ENCODE peak calls at places on chromosomes 16 and 17, in four cellular contexts. C is SK-N-SH, Q is endothelial cell of umbilical vein, K is stomach. R is an unnamed sample.

GRCh38 chr17:62807812-62808575 is at the start of gene MARCHF10:
- DNase-seq in Q (no peak), C (peak), K (peak), R (no peak)

GRCh38 chr16:10098991-10099390 is 83.2 kb downstream of the GRIN2A start:
- DNase-seq in C (no peak), K (no peak), Q (no peak), R (no peak)

GRCh38 chr17:57379237-57380054 is 123.1 kb downstream of the MSI2 start:
- DNase-seq in Q (peak), C (peak), K (no peak), R (no peak)

GRCh38 chr16:12403746-12404658 is 399.7 kb downstream of the CPPED1 start:
- DNase-seq in Q (peak), C (no peak), K (no peak), R (no peak)

GRCh38 chr17:2808367-2809335 is 12.4 kb downstream of the RAP1GAP2 start:
- DNase-seq in Q (no peak), C (no peak), K (no peak), R (no peak)

GRCh38 chr17:7426896-7427488 is 1.6 kb downstream of the SPEM2 start:
- DNase-seq in K (no peak), Q (no peak), C (no peak), R (no peak)

GRCh38 chr16:86734559-86735480 is 156.5 kb downstream of the FOXL1 start:
- DNase-seq in K (no peak), C (no peak), Q (peak), R (no peak)

GRCh38 chr17:45149669-45150603 is 1.7 kb downstream of the HEXIM1 start:
- DNase-seq in K (peak), C (peak), Q (peak), R (peak)

GRCh38 chr16:711548-712320 is 3.2 kb upstream of the METRN start:
- DNase-seq in C (peak), Q (peak), K (peak), R (peak)

GRCh38 chr16:54000361-54000760 is 286.2 kb downstream of the IRX3 start:
- DNase-seq in K (no peak), C (no peak), Q (no peak), R (no peak)

GRCh38 chr17:39227364-39227919 is 1.7 kb upstream of the STAC2 start:
- DNase-seq in C (no peak), K (no peak), Q (no peak), R (no peak)

GRCh38 chr17:65547253-65547670 is 14.2 kb downstream of the AXIN2 start:
- DNase-seq in K (peak), C (no peak), Q (no peak), R (no peak)

GRCh38 chr17:82014432-82014831 is 8.2 kb downstream of the CENPX start:
- DNase-seq in C (peak), K (no peak), Q (no peak), R (no peak)

GRCh38 chr17:29827179-29827578 is 102.8 kb downstream of the SSH2 start:
- DNase-seq in Q (no peak), C (no peak), K (no peak), R (no peak)

GRCh38 chr17:42684033-42684625 is 1.8 kb downstream of the CNTNAP1 start:
- DNase-seq in C (peak), Q (no peak), K (peak), R (no peak)

GRCh38 chr16:29784157-29784556 is 6.1 kb downstream of the ZG16 start:
- DNase-seq in Q (no peak), K (no peak), C (no peak), R (no peak)

GRCh38 chr17:41656249-41657023 is 32.1 kb upstream of the KRT17 start:
- DNase-seq in Q (no peak), K (no peak), C (no peak), R (no peak)

GRCh38 chr17:78129385-78130079 is 977 bp upstream of the TMC6 start:
- DNase-seq in Q (no peak), K (no peak), C (no peak), R (no peak)

GRCh38 chr16:11582157-11582814 is 4.4 kb downstream of the LITAF start:
- DNase-seq in C (no peak), K (no peak), Q (no peak), R (no peak)

GRCh38 chr17:29710891-29711418 is 88.2 kb upstream of the CORO6 start:
- DNase-seq in C (peak), Q (no peak), K (no peak), R (no peak)

GRCh38 chr17:15451681-15452080 is 15.7 kb downstream of the CDRT4 start:
- DNase-seq in C (no peak), Q (no peak), K (no peak), R (no peak)

GRCh38 chr17:55852734-55853133 is 101.9 kb downstream of the PCTP start:
- DNase-seq in K (no peak), Q (no peak), C (no peak), R (no peak)

GRCh38 chr17:78172284-78173024 is 4.1 kb downstream of the SYNGR2 start:
- DNase-seq in K (peak), Q (peak), C (no peak), R (no peak)

GRCh38 chr17:57890857-57891232 is 41.0 kb upstream of the MRPS23 start:
- DNase-seq in K (no peak), Q (no peak), C (no peak), R (no peak)

GRCh38 chr17:956905-957304 is 22.7 kb downstream of the NXN start:
- DNase-seq in C (peak), Q (peak), K (no peak), R (no peak)

GRCh38 chr17:4566785-4567184 is 6.4 kb upstream of the GGT6 start:
- DNase-seq in Q (peak), K (peak), C (peak), R (no peak)

GRCh38 chr16:1102921-1103648 is 7.0 kb upstream of the C1QTNF8 start:
- DNase-seq in C (peak), K (peak), Q (peak), R (no peak)

GRCh38 chr17:38591759-38592241 is 14.0 kb downstream of the SRCIN1 start:
- DNase-seq in K (no peak), C (peak), Q (no peak), R (no peak)

GRCh38 chr16:35188288-35189155 is 1729.1 kb downstream of the TP53TG3F start:
- DNase-seq in K (no peak), C (peak), Q (no peak), R (no peak)

GRCh38 chr17:76003915-76004314 is 3.3 kb downstream of the CDK3 start:
- DNase-seq in Q (no peak), C (peak), K (no peak), R (no peak)

GRCh38 chr17:76007131-76007849 is 6.6 kb downstream of the CDK3 start:
- DNase-seq in K (no peak), Q (no peak), C (no peak), R (no peak)

GRCh38 chr17:76004750-76005262 is 4.2 kb downstream of the CDK3 start:
- DNase-seq in C (peak), Q (no peak), K (no peak), R (no peak)

GRCh38 chr17:76007850-76008165 is 7.2 kb downstream of the CDK3 start:
- DNase-seq in C (no peak), Q (no peak), K (no peak), R (no peak)

GRCh38 chr17:76005263-76006149 is 4.9 kb downstream of the CDK3 start:
- DNase-seq in Q (peak), K (peak), C (peak), R (peak)
- TF ChIP-seq POLR2AphosphoS5 in Q (no peak), K (peak), C (no peak), R (no peak)

GRCh38 chr16:4777339-4778049 is 10.5 kb upstream of the ZNF500 start:
- DNase-seq in K (no peak), Q (no peak), C (no peak), R (no peak)
- TF ChIP-seq POLR2AphosphoS5 in K (no peak), Q (no peak), C (no peak), R (no peak)

GRCh38 chr17:10052414-10052813 is 146.0 kb downstream of the GAS7 start:
- DNase-seq in K (no peak), Q (no peak), C (no peak), R (no peak)
- TF ChIP-seq POLR2AphosphoS5 in K (no peak), Q (no peak), C (no peak), R (no peak)

DNA sequence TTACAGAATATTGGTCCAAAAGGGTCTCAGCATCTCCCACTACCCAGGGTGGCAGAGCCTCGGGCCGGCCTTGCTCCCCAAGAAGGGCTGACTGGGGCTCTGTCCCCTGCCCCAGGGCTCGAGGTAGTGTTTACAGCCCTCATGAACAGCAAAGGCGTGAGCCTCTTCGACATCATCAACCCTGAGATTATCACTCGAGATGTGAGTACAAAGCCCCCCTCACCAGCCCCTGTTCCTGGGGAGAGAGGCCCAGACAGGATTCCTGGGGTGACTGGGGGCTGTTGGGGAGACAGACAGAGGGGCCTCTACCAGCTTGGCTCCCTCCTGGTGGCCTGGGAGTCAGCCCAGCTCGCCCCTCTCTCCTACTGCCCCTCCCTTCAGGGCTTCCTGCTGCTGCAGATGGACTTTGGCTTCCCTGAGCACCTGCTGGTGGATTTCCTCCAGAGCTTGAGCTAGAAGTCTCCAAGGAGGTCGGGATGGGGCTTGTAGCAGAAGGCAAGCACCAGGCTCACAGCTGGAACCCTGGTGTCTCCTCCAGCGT is 6.1 kb upstream of the NLRC5 start:
- DNase-seq in C (no peak), Q (no peak), K (peak), R (no peak)
- TF ChIP-seq POLR2AphosphoS5 in C (no peak), Q (no peak), K (peak), R (no peak)

DNA sequence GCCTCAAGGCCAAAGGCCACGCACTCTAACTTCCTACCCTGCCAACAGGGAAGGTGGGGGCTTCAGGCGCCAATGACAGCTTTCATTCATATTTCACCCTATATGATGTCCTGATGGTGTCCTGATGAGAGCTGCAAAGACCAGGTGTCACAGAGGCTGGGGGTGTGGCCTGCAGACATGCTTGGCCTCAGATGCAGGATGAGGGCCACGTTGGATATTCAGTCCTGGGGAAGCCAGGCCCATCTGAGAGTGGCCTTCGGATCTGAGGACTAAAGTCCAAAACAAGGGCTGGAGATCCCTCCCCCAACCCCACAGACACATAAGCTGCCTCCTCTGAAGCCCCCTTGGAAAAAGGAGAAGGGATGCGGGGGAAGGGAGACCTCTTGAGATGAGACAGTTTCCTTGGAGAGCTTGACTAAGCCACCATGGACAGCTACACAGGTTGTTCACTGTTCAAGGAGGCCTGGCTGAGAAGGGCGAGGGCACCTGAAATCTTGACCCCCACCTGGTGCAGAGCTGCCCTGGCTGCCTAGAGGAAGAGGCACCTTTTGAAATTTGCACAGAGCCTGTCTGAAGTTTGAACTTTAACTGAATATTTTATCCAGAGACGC is 24.3 kb upstream of the GSG1L start:
- DNase-seq in Q (no peak), C (no peak), K (no peak), R (no peak)
- TF ChIP-seq POLR2AphosphoS5 in Q (no peak), C (no peak), K (no peak), R (no peak)

DNA sequence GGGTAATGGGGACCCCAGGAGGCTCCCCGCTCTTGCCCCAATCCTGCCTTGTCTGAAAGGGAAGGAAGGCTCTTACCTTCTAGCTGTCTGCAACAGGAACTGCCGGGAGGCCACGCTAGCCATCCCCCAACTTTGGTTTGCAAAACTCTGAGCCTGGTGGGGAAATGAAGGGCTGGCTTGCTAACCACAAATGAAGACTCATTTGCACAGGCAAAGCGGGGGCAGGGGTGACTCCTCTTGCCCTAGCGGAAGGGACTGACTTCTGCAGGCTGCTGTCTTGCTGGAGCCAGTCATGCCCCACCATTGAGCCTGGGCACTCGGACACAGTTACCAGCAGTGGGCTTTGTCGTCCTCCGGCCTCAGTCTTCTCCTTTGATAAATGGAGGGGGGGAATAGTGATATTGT is 52.6 kb downstream of the PLCG2 start:
- DNase-seq in Q (no peak), K (peak), C (no peak), R (peak)
- TF ChIP-seq POLR2AphosphoS5 in Q (no peak), K (no peak), C (no peak), R (no peak)

GRCh38 chr17:80104321-80104955 is 3.1 kb downstream of the GAA start:
- DNase-seq in Q (no peak), K (no peak), C (peak), R (no peak)
- TF ChIP-seq POLR2AphosphoS5 in Q (no peak), K (no peak), C (no peak), R (no peak)

DNA sequence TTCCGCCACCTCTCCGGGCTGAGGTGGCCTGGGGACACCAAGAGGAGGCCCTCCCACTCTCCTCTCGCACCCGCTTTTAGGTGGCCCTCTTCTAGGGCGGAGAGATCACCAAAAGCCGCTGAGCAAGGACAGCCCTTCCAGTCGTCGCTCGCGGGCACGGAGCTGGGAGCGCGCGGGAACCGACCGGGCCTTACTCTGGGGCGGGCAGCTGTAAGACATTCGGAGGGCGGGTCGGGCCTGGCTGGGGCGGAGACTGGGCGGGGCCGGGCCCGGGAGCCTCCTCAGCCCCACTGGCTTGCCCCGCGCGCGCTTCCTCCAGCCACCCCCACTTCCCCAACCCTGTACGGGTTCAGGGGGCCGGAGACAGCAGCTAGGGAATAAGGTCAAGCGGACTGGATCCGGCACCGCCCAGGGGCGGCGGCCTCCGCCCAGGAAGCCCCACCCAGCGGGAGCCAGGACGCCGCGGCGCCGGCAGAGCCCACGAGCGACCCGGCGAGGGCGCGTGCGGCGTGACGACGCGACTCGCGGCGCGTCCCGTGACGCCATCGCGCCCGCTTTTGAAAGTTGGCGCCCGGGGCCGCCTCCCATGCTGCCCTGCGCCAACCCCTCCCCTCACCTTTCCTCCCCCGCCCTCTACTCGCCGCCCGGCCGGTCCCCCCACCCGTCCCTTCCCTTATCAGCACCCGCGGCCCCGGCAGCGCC is 351 bp upstream of the CTCF start:
- DNase-seq in K (peak), C (peak), Q (peak), R (peak)
- TF ChIP-seq POLR2AphosphoS5 in K (peak), C (peak), Q (peak), R (peak)

GRCh38 chr17:49776864-49777263 is 11.6 kb upstream of the KAT7 start:
- DNase-seq in K (no peak), Q (no peak), C (no peak), R (no peak)

GRCh38 chr17:49779730-49780220 is 8.7 kb upstream of the KAT7 start:
- DNase-seq in Q (peak), K (no peak), C (peak), R (no peak)

GRCh38 chr17:49777577-49777976 is 10.9 kb upstream of the KAT7 start:
- DNase-seq in K (no peak), Q (no peak), C (no peak), R (no peak)

GRCh38 chr17:49775546-49776260 is 11.8 kb upstream of the FAM117A start:
- DNase-seq in C (no peak), Q (peak), K (no peak), R (no peak)
- TF ChIP-seq POLR2AphosphoS5 in C (no peak), Q (peak), K (no peak), R (no peak)

DNA sequence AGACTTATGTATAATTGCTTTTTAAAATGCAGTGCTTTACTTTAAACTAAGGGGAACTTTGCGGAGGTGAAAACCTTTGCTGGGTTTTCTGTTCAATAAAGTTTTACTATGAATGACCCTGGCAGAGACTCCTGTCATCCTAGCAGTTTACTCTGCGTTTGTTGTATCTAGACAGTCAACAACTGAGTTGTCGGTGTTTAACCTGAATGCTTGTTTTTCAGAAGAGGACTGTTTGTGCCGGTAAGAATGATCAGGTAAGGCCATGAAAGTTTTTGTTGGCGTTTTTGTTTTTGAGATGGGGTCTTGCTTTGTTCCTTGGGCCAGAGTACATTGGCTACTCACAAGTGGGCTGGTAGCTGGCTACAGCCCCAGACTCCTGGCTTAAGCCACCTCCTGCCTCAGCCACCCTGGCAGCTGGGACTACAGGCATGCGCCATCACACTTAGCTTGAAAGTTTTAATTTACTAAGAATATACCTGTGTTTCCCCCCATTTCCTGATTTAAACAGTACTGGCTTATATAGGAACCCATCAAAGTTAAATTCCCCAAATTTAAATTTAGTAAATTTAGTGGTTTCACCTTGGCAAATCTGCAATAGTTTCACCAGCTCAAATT is 11.9 kb downstream of the HERPUD1 start:
- DNase-seq in K (no peak), Q (no peak), C (no peak), R (no peak)
- TF ChIP-seq POLR2AphosphoS5 in K (no peak), Q (no peak), C (no peak), R (no peak)